ENCODE peak calls at places on chromosomes 1 and 21, in nine cellular contexts. J, S, N, D, U, M, Y, W and R are unnamed samples.
A peak's percentile ranks its signal among the peaks of the same experiment; 100 is the strongest.

GRCh38 chr1:95408506-95409136 is 174.6 kb downstream of the RWDD3 start:
- DNase-seq in J (no peak), S (no peak), N (no peak), D (no peak), U (no peak), M (no peak), Y (no peak), W (no peak), R (no peak)

GRCh38 chr1:216458807-216459206 is 35.6 kb upstream of the USH2A start:
- DNase-seq in J (peak; percentile 49), S (no peak), N (no peak), D (no peak), U (no peak), M (no peak), Y (no peak), W (no peak), R (no peak)

GRCh38 chr1:12587981-12588620 is 29.9 kb downstream of the DHRS3 start:
- DNase-seq in J (no peak), S (no peak), N (no peak), D (no peak), U (no peak), M (no peak), Y (no peak), W (no peak), R (no peak)

GRCh38 chr1:114508386-114508898 is 2.6 kb downstream of the TRIM33 start:
- DNase-seq in J (no peak), S (no peak), N (no peak), D (no peak), U (no peak), M (no peak), Y (no peak), W (no peak), R (no peak)

GRCh38 chr21:44547656-44548331 is 3.5 kb downstream of the KRTAP10-2 start:
- DNase-seq in J (no peak), S (peak; percentile 25), N (no peak), D (no peak), U (peak; percentile 21), M (no peak), Y (peak; percentile 44), W (no peak), R (peak; percentile 16)

GRCh38 chr1:232878141-232878540 is 72.3 kb upstream of the NTPCR start:
- DNase-seq in J (no peak), S (no peak), N (no peak), D (no peak), U (no peak), M (no peak), Y (no peak), W (no peak), R (no peak)

GRCh38 chr1:113452921-113453770 is 62.8 kb downstream of the MAGI3 start:
- DNase-seq in J (peak; percentile 46), S (no peak), N (no peak), D (peak; percentile 14), U (peak; percentile 29), M (no peak), Y (no peak), W (no peak), R (no peak)

GRCh38 chr1:240242601-240243144 is 151.0 kb downstream of the FMN2 start:
- DNase-seq in J (no peak), S (no peak), N (no peak), D (no peak), U (no peak), M (no peak), Y (no peak), W (no peak), R (no peak)

GRCh38 chr1:115545791-115546733 is 95.7 kb upstream of the VANGL1 start:
- DNase-seq in J (peak; percentile 73), S (no peak), N (no peak), D (peak; percentile 34), U (peak; percentile 40), M (peak; percentile 46), Y (peak; percentile 67), W (peak; percentile 27), R (peak; percentile 39)

GRCh38 chr1:247156787-247157232 is 15.0 kb downstream of the ZNF124 start:
- DNase-seq in J (no peak), S (no peak), N (no peak), D (no peak), U (no peak), M (no peak), Y (no peak), W (no peak), R (no peak)

GRCh38 chr1:232084584-232085223 is 458.1 kb downstream of the DISC1 start:
- DNase-seq in J (peak; percentile 68), S (no peak), N (no peak), D (no peak), U (no peak), M (no peak), Y (peak; percentile 72), W (no peak), R (no peak)

GRCh38 chr1:177181631-177182291 is 11.0 kb downstream of the BRINP2 start:
- DNase-seq in J (peak; percentile 87), S (no peak), N (peak; percentile 47), D (peak; percentile 37), U (peak; percentile 62), M (peak; percentile 56), Y (peak; percentile 96), W (peak; percentile 50), R (peak; percentile 58)

GRCh38 chr1:156491151-156491949 is 9.2 kb downstream of the MEF2D start:
- DNase-seq in J (no peak), S (no peak), N (no peak), D (no peak), U (no peak), M (no peak), Y (no peak), W (no peak), R (peak; percentile 23)
- H3K4me3 ChIP-seq in J (no peak overlapping the region), S (peak overlapping the region; percentile 9), N (no peak overlapping the region), D (peak overlapping the region; percentile 4), U (peak overlapping the region; percentile 40), M (no peak overlapping the region), Y (no peak overlapping the region), W (no peak overlapping the region), R (no peak overlapping the region)

GRCh38 chr1:54294846-54295245 is 94.9 kb downstream of the MRPL37 start:
- DNase-seq in J (no peak), S (no peak), N (no peak), D (no peak), U (no peak), M (no peak), Y (no peak), W (no peak), R (no peak)
- H3K4me1 ChIP-seq in J (peaks cover 35% of the 10 kb centered on the region), S (peaks cover 77% of the 10 kb centered on the region), N (no peaks in the 10 kb centered on the region), D (peaks cover 46% of the 10 kb centered on the region), U (peaks cover 94% of the 10 kb centered on the region), M (no peaks in the 10 kb centered on the region), Y (peaks cover 6% of the 10 kb centered on the region), W (peaks cover 10% of the 10 kb centered on the region), R (peaks cover 45% of the 10 kb centered on the region)

GRCh38 chr1:235367000-235367908 is at the start of gene TBCE:
- DNase-seq in J (peak; percentile 98), S (peak; percentile 67), N (peak; percentile 93), D (peak; percentile 97), U (peak; percentile 98), M (peak; percentile 98), Y (peak; percentile 96), W (peak; percentile 97), R (peak; percentile 97)
- TF ChIP-seq CTCF in J (peak; percentile 21), S (no peak), N (no peak), D (no peak), U (no peak), M (no peak), Y (no peak), W (no peak), R (peak; percentile 14)

DNA sequence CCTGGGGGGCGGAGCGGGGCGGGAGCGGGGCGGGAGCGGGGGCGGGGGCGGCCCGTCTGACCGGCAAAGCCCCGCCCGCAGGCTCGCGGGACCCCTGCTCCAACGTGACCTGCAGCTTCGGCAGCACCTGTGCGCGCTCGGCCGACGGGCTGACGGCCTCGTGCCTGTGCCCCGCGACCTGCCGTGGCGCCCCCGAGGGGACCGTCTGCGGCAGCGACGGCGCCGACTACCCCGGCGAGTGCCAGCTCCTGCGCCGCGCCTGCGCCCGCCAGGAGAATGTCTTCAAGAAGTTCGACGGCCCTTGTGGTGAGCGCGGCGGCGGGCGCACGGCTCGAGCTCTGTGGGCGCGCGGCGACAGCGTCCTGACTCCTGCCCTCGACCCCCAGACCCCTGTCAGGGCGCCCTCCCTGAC is 21.2 kb downstream of the AGRN start:
- DNase-seq in J (no peak), S (no peak), N (no peak), D (no peak), U (no peak), M (no peak), Y (peak; percentile 84), W (no peak), R (no peak)
- H3K4me3 ChIP-seq in J (no peak overlapping the region), S (no peak overlapping the region), N (no peak overlapping the region), D (no peak overlapping the region), U (no peak overlapping the region), M (no peak overlapping the region), Y (peak overlapping the region; percentile 29), W (no peak overlapping the region), R (no peak overlapping the region)

GRCh38 chr1:39173119-39173994 is 31.1 kb upstream of the MACF1 start:
- DNase-seq in J (no peak), S (no peak), N (no peak), D (no peak), U (no peak), M (no peak), Y (no peak), W (no peak), R (no peak)
- H3K4me1 ChIP-seq in J (peaks cover 64% of the 10 kb centered on the region), S (no peaks in the 10 kb centered on the region), N (no peaks in the 10 kb centered on the region), D (peaks cover 14% of the 10 kb centered on the region), U (peaks cover 42% of the 10 kb centered on the region), M (peaks cover 5% of the 10 kb centered on the region), Y (peaks cover 25% of the 10 kb centered on the region), W (peaks cover 91% of the 10 kb centered on the region), R (peaks cover 2% of the 10 kb centered on the region)